ENCODE peak calls at places on chromosomes 13 and 19, in ten cellular contexts. J is OCI-LY7, X is sigmoid colon, G is ascending aorta, L is heart right ventricle, I is pancreas, M is uterus, K is body of pancreas, F is cardiac muscle cell, C is psoas muscle. A is an unnamed sample. For H3K4me1, the result is how much of the 10 kb centered on the place peaks cover.

GRCh38 chr13:21901772-21902708 is 231.2 kb downstream of the FGF9 start:
- DNase-seq in G (no peak), M (peak), L (no peak), I (no peak), F (no peak), K (no peak), C (no peak), X (no peak), J (no peak), A (no peak)

GRCh38 chr19:55173717-55174409 is 6.2 kb downstream of the SYT5 start:
- DNase-seq in I (no peak), X (no peak), L (peak), M (peak), J (peak), F (peak), G (no peak), K (peak), C (peak), A (no peak)

GRCh38 chr13:32284927-32285632 is 30.1 kb downstream of the ZAR1L start:
- DNase-seq in F (peak), K (peak), G (no peak), M (peak), C (no peak), L (peak), X (no peak), J (no peak), I (no peak), A (no peak)

GRCh38 chr13:66778461-66778860 is 451.7 kb downstream of the PCDH9 start:
- DNase-seq in M (no peak), G (no peak), X (no peak), J (no peak), C (no peak), I (no peak), K (no peak), L (no peak), F (no peak), A (no peak)

GRCh38 chr19:5478925-5479588 is 23.8 kb downstream of the ZNRF4 start:
- DNase-seq in I (no peak), J (no peak), K (no peak), X (no peak), G (no peak), F (no peak), M (no peak), L (no peak), C (no peak), A (no peak)

GRCh38 chr19:48174445-48175030 is 4.1 kb downstream of the ZSWIM9 start:
- DNase-seq in J (no peak), F (no peak), L (no peak), K (no peak), X (no peak), M (no peak), I (no peak), G (no peak), C (no peak), A (no peak)

GRCh38 chr19:42064432-42064831 is 5.6 kb downstream of the GRIK5 start:
- DNase-seq in X (no peak), K (no peak), G (no peak), I (no peak), L (no peak), M (no peak), J (no peak), C (no peak), F (no peak), A (no peak)

GRCh38 chr13:60227168-60227567 is 63.4 kb upstream of the DIAPH3 start:
- DNase-seq in K (no peak), M (no peak), F (no peak), G (no peak), C (no peak), X (no peak), J (no peak), I (no peak), L (no peak), A (no peak)

GRCh38 chr13:66111628-66112027 is 1118.5 kb downstream of the PCDH9 start:
- DNase-seq in L (no peak), F (no peak), C (no peak), K (no peak), G (no peak), J (no peak), X (no peak), I (no peak), M (no peak), A (no peak)

GRCh38 chr19:27775395-27775794 is 1437.6 kb downstream of the UQCRFS1 start:
- DNase-seq in G (no peak), J (peak), M (no peak), K (no peak), I (no peak), X (no peak), F (no peak), L (no peak), C (no peak), A (no peak)

GRCh38 chr19:47089767-47090350 is 23.7 kb downstream of the ZC3H4 start:
- DNase-seq in L (no peak), K (no peak), G (no peak), M (no peak), J (no peak), F (no peak), X (no peak), C (no peak), I (no peak), A (no peak)

GRCh38 chr19:4523306-4524110 is 5.2 kb upstream of the PLIN4 start:
- DNase-seq in L (no peak), X (no peak), I (peak), K (peak), F (peak), C (peak), M (no peak), J (peak), G (no peak), A (peak)

GRCh38 chr13:76854209-76854608 is 32.0 kb downstream of the KCTD12 start:
- DNase-seq in C (no peak), K (no peak), X (no peak), G (no peak), L (no peak), J (no peak), M (no peak), I (no peak), F (no peak), A (no peak)

GRCh38 chr19:3179739-3180293 is 1.2 kb downstream of the S1PR4 start:
- DNase-seq in K (no peak), F (no peak), M (no peak), C (no peak), J (peak), G (no peak), X (no peak), I (no peak), L (no peak), A (no peak)

GRCh38 chr19:12075538-12076139 is 11.1 kb downstream of the ZNF844 start:
- DNase-seq in J (no peak), C (no peak), L (no peak), M (no peak), I (no peak), F (no peak), K (no peak), G (no peak), X (no peak), A (no peak)

GRCh38 chr13:22198656-22199217 is 527.9 kb downstream of the FGF9 start:
- DNase-seq in M (no peak), L (no peak), K (peak), I (no peak), J (no peak), C (no peak), F (no peak), G (no peak), X (no peak), A (no peak)

GRCh38 chr13:109781384-109782065 is 4.9 kb downstream of the IRS2 start:
- DNase-seq in K (peak), G (no peak), J (no peak), M (no peak), C (no peak), X (no peak), F (no peak), I (no peak), L (no peak), A (no peak)

GRCh38 chr19:708154-709141 is at the start of gene PALM:
- DNase-seq in F (peak), G (no peak), I (no peak), K (peak), C (peak), J (no peak), X (peak), M (no peak), L (no peak), A (no peak)
- TF ChIP-seq CTCF in F (no peak), G (no peak), I (no peak), K (no peak), C (peak), J (no peak), X (no peak), M (peak), L (peak), A (no peak)

GRCh38 chr13:98141938-98142426 is 912 bp upstream of the FARP1 start:
- DNase-seq in M (no peak), X (peak), G (no peak), C (peak), I (peak), L (peak), F (no peak), J (no peak), K (peak), A (peak)

GRCh38 chr13:98143601-98144500 is 957 bp downstream of the FARP1 start:
- DNase-seq in X (peak), K (peak), C (peak), J (no peak), I (peak), F (peak), M (peak), G (no peak), L (peak), A (peak)

GRCh38 chr13:98144501-98145350 is 1.8 kb downstream of the FARP1 start:
- DNase-seq in M (no peak), G (no peak), J (no peak), X (no peak), F (peak), C (no peak), L (no peak), K (peak), I (no peak), A (no peak)

GRCh38 chr13:98142427-98143156 is at the start of gene FARP1:
- DNase-seq in J (no peak), F (peak), G (no peak), L (peak), X (peak), C (peak), K (peak), I (peak), M (peak), A (peak)

DNA sequence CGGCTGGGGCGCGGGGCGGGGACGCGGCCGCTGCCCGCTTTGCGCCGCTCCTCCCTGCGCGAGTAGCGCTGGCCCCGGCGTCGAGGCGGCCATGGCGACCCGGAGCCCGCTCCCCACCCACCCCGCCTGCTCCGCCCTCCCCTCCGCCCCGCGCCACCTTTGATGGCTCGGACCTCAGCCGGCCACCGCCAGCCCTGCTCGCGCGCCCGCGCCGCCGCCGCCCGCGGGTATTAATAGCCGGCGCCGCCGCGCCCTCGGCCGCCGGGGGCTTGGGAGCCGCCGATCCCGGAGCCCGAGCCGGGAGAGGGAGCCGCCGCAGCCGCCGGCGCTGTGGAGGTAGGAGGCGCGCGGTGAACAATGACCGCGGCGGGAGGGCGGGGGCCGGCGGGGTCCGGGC is 261 bp downstream of the FARP1 start:
- DNase-seq in G (no peak), F (peak), C (no peak), J (no peak), K (no peak), M (peak), L (peak), I (peak), X (peak), A (no peak)
- H3K4me3 ChIP-seq in G (peak), F (peak), C (peak), J (no peak), K (peak), M (peak), L (peak), I (peak), X (peak), A (peak)

GRCh38 chr19:38699027-38699346 is 45.3 kb downstream of the CAPN12 start:
- DNase-seq in K (no peak), M (no peak), F (no peak), L (no peak), G (no peak), I (no peak), X (no peak), J (no peak), C (no peak), A (no peak)

GRCh38 chr19:38698225-38699026 is 45.8 kb downstream of the CAPN12 start:
- DNase-seq in M (no peak), X (no peak), G (no peak), L (no peak), J (no peak), F (no peak), C (no peak), K (no peak), I (no peak), A (no peak)

GRCh38 chr19:38696733-38697055 is 47.6 kb downstream of the CAPN12 start:
- DNase-seq in J (no peak), C (no peak), X (no peak), G (no peak), I (no peak), L (no peak), F (no peak), K (no peak), M (no peak), A (no peak)

GRCh38 chr19:38697197-38697596 is 47.1 kb downstream of the CAPN12 start:
- DNase-seq in K (no peak), X (no peak), I (no peak), L (no peak), M (no peak), G (no peak), C (no peak), F (no peak), J (no peak), A (no peak)

GRCh38 chr19:38697641-38698071 is 46.6 kb downstream of the CAPN12 start:
- DNase-seq in L (no peak), K (no peak), G (no peak), M (no peak), C (no peak), X (no peak), I (no peak), F (no peak), J (no peak), A (no peak)
- H3K4me1 ChIP-seq in L (half or more), K (half or more), G (half or more), M (under half), C (half or more), X (half or more), I (under half), F (under half), J (under half), A (half or more)

GRCh38 chr13:30572859-30573275 is 44.9 kb upstream of the USPL1 start:
- DNase-seq in X (no peak), M (no peak), C (no peak), L (peak), F (peak), J (peak), G (no peak), K (no peak), I (no peak), A (no peak)
- TF ChIP-seq CTCF in X (no peak), M (peak), C (peak), L (peak), F (peak), J (peak), G (no peak), K (no peak), I (no peak), A (no peak)

DNA sequence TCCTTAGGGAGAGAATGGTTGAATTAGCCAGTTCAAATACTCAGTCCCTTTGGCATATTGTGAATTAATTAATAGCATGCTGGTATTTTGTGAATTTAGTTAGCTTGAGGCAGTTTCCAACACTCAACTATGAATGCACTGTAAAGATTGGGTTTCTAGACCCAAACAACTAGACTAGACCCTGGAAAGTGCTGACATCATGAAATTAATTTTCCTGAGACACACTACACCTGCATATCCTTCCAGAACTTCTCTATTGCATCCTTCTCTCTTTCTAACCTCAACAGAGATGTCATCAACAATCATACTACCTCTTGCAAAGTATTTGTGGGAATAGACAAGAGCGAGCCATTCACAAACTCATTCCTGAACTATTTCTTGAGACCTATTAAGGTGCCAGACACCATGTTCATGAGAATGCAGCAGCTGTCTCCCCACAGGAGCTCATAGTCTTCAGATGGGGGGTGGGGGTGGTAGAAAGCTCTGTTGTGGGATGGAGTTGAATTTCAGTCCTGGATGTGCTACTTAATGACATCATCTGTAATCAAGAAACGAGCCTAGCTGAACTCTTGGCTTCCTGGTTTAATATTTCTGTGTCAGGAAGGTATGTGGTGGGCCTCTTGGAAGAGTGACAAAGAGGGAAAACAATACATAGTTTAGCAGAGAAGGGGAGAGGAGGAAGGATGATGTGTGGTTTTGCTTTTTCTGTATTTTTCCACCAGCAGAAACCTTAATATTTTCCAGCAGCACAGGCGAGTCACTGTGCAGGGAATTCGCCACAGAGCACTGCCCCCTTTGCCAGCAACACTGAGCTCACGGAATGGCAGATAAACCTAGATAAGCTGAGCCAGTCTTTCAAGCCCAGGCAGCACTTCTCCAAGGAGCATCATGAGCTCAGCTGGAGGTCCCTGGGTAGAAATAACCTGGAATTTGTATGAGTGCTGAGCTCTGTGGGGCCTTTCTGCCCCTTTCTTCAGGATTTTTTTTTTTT is 53.1 kb upstream of the CYSLTR2 start:
- DNase-seq in K (peak), C (no peak), X (no peak), J (no peak), M (no peak), F (no peak), I (no peak), G (no peak), L (no peak), A (no peak)
- H3K4me3 ChIP-seq in K (no peak), C (no peak), X (no peak), J (no peak), M (no peak), F (no peak), I (no peak), G (no peak), L (no peak), A (no peak)

DNA sequence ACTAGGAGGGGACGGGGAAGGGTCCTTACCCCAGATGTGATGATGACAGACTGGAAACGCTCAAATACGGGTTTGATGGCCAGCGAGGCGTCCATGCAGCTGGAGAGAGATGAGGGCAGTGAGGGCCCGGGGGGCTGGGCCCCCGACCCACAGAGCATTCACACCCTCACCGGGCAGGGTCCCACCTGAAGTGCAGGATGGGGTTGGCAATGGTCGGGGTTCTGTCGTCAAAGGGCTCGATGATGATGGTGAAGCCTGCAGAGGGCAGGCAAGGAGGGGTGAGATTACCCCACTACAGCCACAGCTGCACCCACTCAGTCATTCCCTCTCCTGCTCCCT is 13.0 kb downstream of the ERCC2 start:
- DNase-seq in X (no peak), L (no peak), G (no peak), F (no peak), J (no peak), K (no peak), C (no peak), I (no peak), M (no peak), A (no peak)
- H3K4me1 ChIP-seq in X (under half), L (under half), G (under half), F (under half), J (under half), K (under half), C (under half), I (under half), M (under half), A (under half)

GRCh38 chr13:50170447-50171037 is 155.3 kb downstream of the KCNRG start:
- DNase-seq in J (no peak), K (no peak), L (no peak), X (no peak), M (no peak), C (no peak), F (no peak), G (no peak), I (no peak), A (no peak)
- TF ChIP-seq CTCF in J (peak), K (peak), L (peak), X (peak), M (peak), C (peak), F (peak), G (peak), I (no peak), A (no peak)

A was measured in gastrocnemius medialis.